ENCODE peak calls at places on chromosomes 5 and 9, in ten cellular contexts. E is EL, R is NCI-H1105, G is HAP-1, U is AML-193, O is fibroblast of lung, A is brain microvascular endothelial cell, D is dermis blood vessel endothelial cell, L is mesothelial cell of epicardium, K is NCI-H460. X is an unnamed sample.

GRCh38 chr9:133384736-133385321 is 8.7 kb downstream of the STKLD1 start:
- DNase-seq in G (no peak), A (no peak), D (no peak), K (no peak), U (no peak), O (no peak), L (no peak), E (no peak), R (no peak), X (no peak)

GRCh38 chr5:38420691-38421395 is 135.6 kb downstream of the LIFR start:
- DNase-seq in G (peak), R (peak), D (peak), L (no peak), U (peak), K (peak), O (peak), A (peak), E (peak), X (peak)

GRCh38 chr9:86983260-86984255 is 36.3 kb upstream of the GAS1 start:
- DNase-seq in E (peak), U (no peak), G (no peak), A (peak), D (no peak), K (peak), L (no peak), R (no peak), O (peak), X (peak)

GRCh38 chr9:124870723-124871122 is 8.8 kb downstream of the ARPC5L start:
- DNase-seq in G (no peak), U (no peak), E (no peak), K (no peak), O (no peak), R (no peak), L (no peak), D (peak), A (no peak), X (no peak)

GRCh38 chr9:133960568-133961129 is 31.5 kb downstream of the VAV2 start:
- DNase-seq in L (no peak), D (peak), O (no peak), K (no peak), U (no peak), R (no peak), E (no peak), A (no peak), G (peak), X (no peak)

GRCh38 chr5:56951131-56951945 is 585 bp downstream of the MIER3 start:
- DNase-seq in U (no peak), D (peak), A (no peak), R (no peak), G (peak), L (peak), E (peak), O (peak), K (no peak), X (peak)

GRCh38 chr9:134198771-134199170 is 34.4 kb upstream of the RNU6ATAC start:
- DNase-seq in K (no peak), R (no peak), E (no peak), L (no peak), G (no peak), A (no peak), D (no peak), O (no peak), U (no peak), X (no peak)

GRCh38 chr5:6819521-6819920 is 106.3 kb downstream of the TENT4A start:
- DNase-seq in E (no peak), L (no peak), U (no peak), R (no peak), O (no peak), K (no peak), G (no peak), A (no peak), D (no peak), X (no peak)

GRCh38 chr9:69888876-69889585 is 68.4 kb downstream of the CFAP95 start:
- DNase-seq in E (no peak), G (no peak), K (no peak), R (no peak), O (no peak), U (no peak), L (no peak), D (no peak), A (no peak), X (no peak)

GRCh38 chr5:33072296-33072695 is 361.2 kb downstream of the NPR3 start:
- DNase-seq in L (no peak), D (no peak), K (no peak), O (no peak), U (no peak), E (no peak), A (no peak), R (no peak), G (no peak), X (no peak)

GRCh38 chr5:1270426-1270825 is 24.4 kb downstream of the TERT start:
- DNase-seq in E (no peak), L (no peak), G (no peak), D (no peak), A (no peak), U (no peak), K (no peak), R (no peak), O (no peak), X (no peak)

GRCh38 chr5:88736494-88736893 is 146.5 kb downstream of the MEF2C start:
- DNase-seq in D (no peak), G (no peak), O (no peak), A (no peak), R (no peak), E (no peak), U (no peak), L (no peak), K (no peak), X (no peak)

GRCh38 chr5:88236866-88237642 is 31.6 kb downstream of the TMEM161B start:
- DNase-seq in A (peak), O (peak), E (peak), K (no peak), R (no peak), G (no peak), D (no peak), U (no peak), L (no peak), X (peak)

GRCh38 chr5:41482715-41483114 is 27.7 kb downstream of the PLCXD3 start:
- DNase-seq in K (no peak), A (no peak), E (no peak), O (no peak), D (no peak), G (no peak), L (no peak), R (no peak), U (no peak), X (no peak)

GRCh38 chr5:150516011-150516410 is 8.1 kb downstream of the NDST1 start:
- DNase-seq in E (peak), U (no peak), O (peak), L (no peak), A (peak), G (no peak), K (peak), R (no peak), D (peak), X (peak)

GRCh38 chr5:19986036-19986619 is 1.9 kb downstream of the CDH18 start:
- DNase-seq in D (no peak), E (peak), G (no peak), O (peak), L (no peak), R (no peak), A (no peak), K (no peak), U (no peak), X (no peak)

GRCh38 chr5:6598351-6598900 is 34.4 kb downstream of the NSUN2 start:
- DNase-seq in G (no peak), D (no peak), O (peak), A (no peak), L (no peak), U (no peak), R (no peak), K (no peak), E (no peak), X (peak)

GRCh38 chr5:19625562-19625961 is 362.4 kb downstream of the CDH18 start:
- DNase-seq in R (no peak), D (no peak), G (no peak), K (no peak), L (no peak), U (no peak), A (no peak), O (no peak), E (no peak), X (no peak)

GRCh38 chr9:114743446-114743845 is 61.5 kb upstream of the TEX48 start:
- DNase-seq in G (no peak), K (no peak), A (no peak), O (no peak), R (no peak), L (no peak), D (no peak), U (no peak), E (no peak), X (no peak)

GRCh38 chr9:85909390-85909789 is 31.6 kb upstream of the NAA35 start:
- DNase-seq in A (no peak), G (no peak), R (no peak), D (no peak), K (no peak), E (no peak), U (no peak), L (no peak), O (no peak), X (no peak)

GRCh38 chr5:135349441-135349840 is 49.6 kb downstream of the MACROH2A1 start:
- DNase-seq in R (no peak), D (no peak), G (no peak), L (no peak), E (no peak), A (no peak), U (no peak), K (no peak), O (no peak), X (no peak)

GRCh38 chr5:72244862-72245371 is 75.1 kb downstream of the MRPS27 start:
- DNase-seq in K (peak), G (peak), D (peak), E (peak), L (no peak), O (peak), R (no peak), A (peak), U (peak), X (peak)

GRCh38 chr5:51043740-51044139 is 339.5 kb upstream of the ISL1 start:
- DNase-seq in A (no peak), E (no peak), R (peak), D (no peak), G (no peak), K (no peak), O (no peak), U (no peak), L (no peak), X (no peak)

GRCh38 chr9:128829477-128830251 is at the start of gene SPOUT1:
- DNase-seq in G (peak), D (peak), K (peak), L (peak), A (peak), E (peak), U (peak), R (peak), O (peak), X (peak)